ENCODE peak calls at places on chromosomes 5 and 9, in six cellular contexts. S is tibial artery, H is tibial nerve, J is breast epithelium, M is A549, I is Peyer's patch. E is an unnamed sample. For H3K4me1, the result is how much of the 10 kb centered on the place peaks cover.

GRCh38 chr5:171702391-171702790 is 83.2 kb upstream of the SMIM23 start:
- DNase-seq in S (no peak), H (no peak), J (no peak), M (no peak), I (no peak), E (no peak)

GRCh38 chr9:79053613-79054012 is 518.2 kb upstream of the TLE4 start:
- DNase-seq in S (no peak), H (no peak), J (no peak), M (no peak), I (no peak), E (no peak)

GRCh38 chr5:141850183-141850768 is 27.9 kb downstream of the PCDH1 start:
- DNase-seq in S (no peak), H (no peak), J (no peak), M (peak), I (peak), E (no peak)

GRCh38 chr5:73444499-73445432 is 3.8 kb downstream of the FOXD1 start:
- DNase-seq in S (no peak), H (no peak), J (no peak), M (no peak), I (no peak), E (no peak)

GRCh38 chr5:33933723-33934544 is 2.3 kb upstream of the RXFP3 start:
- DNase-seq in S (no peak), H (no peak), J (no peak), M (no peak), I (no peak), E (no peak)

GRCh38 chr5:136642976-136643375 is 277.6 kb upstream of the TRPC7 start:
- DNase-seq in S (no peak), H (no peak), J (peak), M (no peak), I (no peak), E (no peak)

GRCh38 chr9:102273952-102274351 is 535.5 kb upstream of the GRIN3A start:
- DNase-seq in S (no peak), H (no peak), J (no peak), M (no peak), I (no peak), E (no peak)

GRCh38 chr9:106623558-106623957 is 239.4 kb upstream of the ZNF462 start:
- DNase-seq in S (no peak), H (no peak), J (no peak), M (no peak), I (no peak), E (no peak)

GRCh38 chr9:120941046-120941770 is 14.6 kb upstream of the TRAF1 start:
- DNase-seq in S (no peak), H (no peak), J (no peak), M (no peak), I (no peak), E (no peak)

GRCh38 chr9:79382468-79382867 is 189.3 kb upstream of the TLE4 start:
- DNase-seq in S (no peak), H (no peak), J (no peak), M (no peak), I (no peak), E (no peak)

GRCh38 chr9:134324359-134325095 is 1.7 kb upstream of the RXRA start:
- DNase-seq in S (peak), H (no peak), J (no peak), M (no peak), I (no peak), E (peak)

GRCh38 chr5:10248378-10249260 is 1.1 kb downstream of the ATPSCKMT start:
- DNase-seq in S (no peak), H (no peak), J (no peak), M (no peak), I (no peak), E (no peak)

GRCh38 chr9:100066539-100066938 is 32.3 kb downstream of the ERP44 start:
- DNase-seq in S (no peak), H (no peak), J (no peak), M (no peak), I (no peak), E (peak)

GRCh38 chr9:108269421-108269820 is 586.4 kb downstream of the ACTL7B start:
- DNase-seq in S (no peak), H (no peak), J (no peak), M (no peak), I (no peak), E (no peak)

GRCh38 chr5:98902733-98903132 is 26.1 kb downstream of the CHD1 start:
- DNase-seq in S (no peak), H (no peak), J (no peak), M (no peak), I (no peak), E (no peak)

GRCh38 chr5:79858097-79858723 is 132.9 kb downstream of the MTX3 start:
- DNase-seq in S (peak), H (peak), J (peak), M (peak), I (peak), E (peak)

GRCh38 chr5:3311443-3311842 is 284.2 kb upstream of the IRX1 start:
- DNase-seq in S (no peak), H (no peak), J (peak), M (no peak), I (no peak), E (no peak)

GRCh38 chr9:6987381-6987780 is 229.6 kb downstream of the KDM4C start:
- DNase-seq in S (no peak), H (no peak), J (no peak), M (no peak), I (no peak), E (no peak)

GRCh38 chr9:118809160-118809625 is 560.0 kb downstream of the BRINP1 start:
- DNase-seq in S (no peak), H (no peak), J (no peak), M (no peak), I (no peak), E (no peak)

GRCh38 chr5:81195334-81195929 is 37.7 kb upstream of the CKMT2 start:
- DNase-seq in S (no peak), H (no peak), J (no peak), M (no peak), I (no peak), E (no peak)

GRCh38 chr9:88388203-88388885 is at the start of gene SPIN1:
- DNase-seq in S (peak), H (peak), J (peak), M (peak), I (peak), E (peak)

GRCh38 chr9:120713257-120714087 is 798 bp downstream of the MEGF9 start:
- DNase-seq in S (peak), H (no peak), J (no peak), M (peak), I (peak), E (peak)

GRCh38 chr5:29885595-29885994 is 1307.9 kb upstream of the CDH6 start:
- DNase-seq in S (no peak), H (no peak), J (no peak), M (no peak), I (no peak), E (no peak)

DNA sequence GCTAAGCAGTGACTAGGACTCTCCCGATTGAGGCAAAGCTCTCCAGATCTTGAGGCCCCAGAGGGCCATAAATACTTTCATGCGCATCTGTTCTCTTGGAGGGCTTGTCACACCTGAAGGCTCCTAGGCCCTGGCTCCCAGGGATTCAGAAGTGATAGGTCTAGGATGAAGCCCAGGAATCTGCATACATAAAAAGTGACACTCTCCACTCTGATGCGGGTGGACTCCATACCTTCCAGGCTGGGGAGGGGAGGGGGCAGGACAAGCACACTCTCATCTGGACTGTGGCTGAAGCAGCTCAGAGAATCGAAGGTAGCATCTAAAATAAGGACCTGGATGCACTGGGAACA is 9.1 kb upstream of the CYSTM1 start:
- DNase-seq in S (peak), H (no peak), J (no peak), M (no peak), I (no peak), E (no peak)
- H3K4me1 ChIP-seq in S (under half), H (under half), J (under half), M (under half), I (under half), E (under half)

DNA sequence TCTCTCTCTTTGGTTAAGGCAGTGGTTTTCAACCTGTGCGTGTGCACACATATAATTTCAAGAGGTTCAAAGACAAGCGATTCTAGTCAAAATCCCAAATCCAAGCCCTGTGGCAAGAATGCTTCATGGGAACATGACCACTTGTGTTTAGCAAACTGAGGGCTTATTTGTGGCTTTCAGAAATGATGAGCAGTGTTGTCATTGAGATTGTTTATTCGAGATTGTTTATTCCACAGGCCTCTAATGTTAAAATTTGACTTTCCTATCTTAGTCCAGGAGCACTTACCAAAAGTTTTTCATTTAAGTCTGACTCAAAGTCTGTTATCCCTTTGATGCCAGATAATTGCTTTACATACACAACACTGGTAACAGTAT is 111.1 kb upstream of the ELL2 start:
- DNase-seq in S (no peak), H (no peak), J (no peak), M (no peak), I (no peak), E (no peak)
- H3K4me1 ChIP-seq in S (under half), H (under half), J (under half), M (under half), I (under half), E (under half)

GRCh38 chr9:95012035-95012708 is 285.7 kb downstream of the AOPEP start:
- DNase-seq in S (no peak), H (no peak), J (no peak), M (no peak), I (no peak), E (no peak)

GRCh38 chr9:95007470-95007869 is 281.0 kb downstream of the AOPEP start:
- DNase-seq in S (no peak), H (no peak), J (no peak), M (no peak), I (no peak), E (no peak)

GRCh38 chr9:95010431-95010838 is 283.9 kb downstream of the AOPEP start:
- DNase-seq in S (no peak), H (no peak), J (no peak), M (no peak), I (no peak), E (no peak)

GRCh38 chr9:95008151-95008771 is 281.8 kb downstream of the AOPEP start:
- DNase-seq in S (no peak), H (no peak), J (no peak), M (no peak), I (peak), E (peak)

GRCh38 chr9:95009459-95009858 is 283.0 kb downstream of the AOPEP start:
- DNase-seq in S (no peak), H (no peak), J (no peak), M (no peak), I (no peak), E (no peak)
- H3K4me1 ChIP-seq in S (under half), H (under half), J (under half), M (half or more), I (under half), E (under half)

GRCh38 chr9:70415476-70415875 is 1.0 kb upstream of the KLF9 start:
- DNase-seq in S (no peak), H (no peak), J (no peak), M (no peak), I (no peak), E (no peak)
- H3K4me1 ChIP-seq in S (under half), H (under half), J (under half), M (under half), I (under half), E (under half)

GRCh38 chr5:163916376-163916775 is 411.0 kb downstream of the MAT2B start:
- DNase-seq in S (no peak), H (no peak), J (no peak), M (no peak), I (peak), E (peak)
- H3K4me1 ChIP-seq in S (under half), H (under half), J (under half), M (under half), I (under half), E (under half)

DNA sequence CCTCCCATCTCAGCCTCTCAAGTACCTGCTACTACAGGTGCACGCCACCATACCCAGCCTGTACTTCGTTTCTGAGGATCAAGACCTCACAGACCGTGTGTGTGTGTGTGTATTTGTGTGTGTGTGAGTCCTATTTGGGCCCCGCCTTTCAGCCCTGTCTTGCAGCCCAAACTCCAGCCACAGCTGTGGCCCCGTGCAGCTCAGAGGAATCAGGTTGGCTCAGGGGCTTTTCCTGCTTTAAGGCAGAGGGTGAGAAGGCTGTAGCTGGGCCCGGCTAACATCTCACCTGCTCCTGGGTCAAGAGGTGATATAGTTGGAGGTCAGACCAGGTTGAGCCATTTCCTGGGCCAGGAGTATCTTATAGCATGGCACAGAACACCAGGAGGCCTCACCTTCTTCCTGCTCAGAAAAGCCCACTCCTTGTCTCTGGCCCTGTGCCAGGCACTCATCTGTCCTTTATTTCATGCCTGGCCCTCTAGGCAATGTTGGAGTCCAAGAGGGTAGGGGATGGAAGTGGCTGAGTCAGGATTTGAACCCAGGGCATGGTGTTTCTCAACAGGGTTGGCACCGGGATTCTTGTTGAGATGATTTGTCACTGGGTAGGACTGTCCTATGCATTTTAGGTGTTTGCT is 1.6 kb upstream of the PHYKPL start:
- DNase-seq in S (no peak), H (no peak), J (no peak), M (no peak), I (no peak), E (no peak)
- H3K4me1 ChIP-seq in S (under half), H (under half), J (under half), M (under half), I (under half), E (under half)

GRCh38 chr9:113513541-113513940 is 50.0 kb downstream of the RGS3 start:
- DNase-seq in S (no peak), H (no peak), J (no peak), M (no peak), I (no peak), E (no peak)

GRCh38 chr9:113514061-113514460 is 50.5 kb downstream of the RGS3 start:
- DNase-seq in S (no peak), H (no peak), J (no peak), M (no peak), I (no peak), E (no peak)

GRCh38 chr9:113511856-113512761 is 48.6 kb downstream of the RGS3 start:
- DNase-seq in S (no peak), H (no peak), J (no peak), M (no peak), I (peak), E (peak)

GRCh38 chr9:113514748-113515147 is 51.2 kb downstream of the RGS3 start:
- DNase-seq in S (no peak), H (no peak), J (no peak), M (no peak), I (no peak), E (no peak)

DNA sequence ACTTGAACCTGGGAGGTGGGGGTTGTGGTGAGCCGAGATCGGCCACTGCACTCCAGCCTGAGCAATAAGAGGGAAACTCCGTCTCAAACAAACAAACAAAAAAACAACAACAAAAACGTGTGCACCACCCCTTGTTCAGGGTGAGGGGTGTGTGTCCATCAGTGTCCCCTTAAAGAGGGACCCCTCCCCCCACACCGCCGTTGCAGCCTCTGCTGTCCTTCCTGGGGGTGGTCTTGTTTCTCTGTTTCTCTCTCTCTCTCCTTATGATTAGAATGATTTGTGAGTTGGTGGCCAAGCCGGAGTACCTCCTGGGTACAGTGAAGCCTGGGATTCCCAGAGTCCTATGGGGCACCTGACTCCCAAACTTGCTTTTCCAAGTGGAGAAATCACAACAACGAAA is 49.6 kb downstream of the RGS3 start:
- DNase-seq in S (no peak), H (no peak), J (no peak), M (no peak), I (no peak), E (no peak)
- H3K4me1 ChIP-seq in S (under half), H (under half), J (under half), M (under half), I (under half), E (under half)